ENCODE peak calls at places on chromosomes 16 and 17, in seven cellular contexts. T is tibial nerve, X is PC-3, Y is transverse colon, K is ovary, Q is adipocyte, W is GM23338. H is an unnamed sample.

GRCh38 chr16:66959645-66960177 is 1.4 kb upstream of the CES3 start:
- DNase-seq in Q (no peak), Y (no peak), K (no peak), X (no peak), T (no peak), W (no peak), H (no peak)

GRCh38 chr16:57123969-57124674 is 31.7 kb downstream of the CPNE2 start:
- DNase-seq in W (no peak), T (no peak), Y (no peak), Q (no peak), X (no peak), K (no peak), H (no peak)

GRCh38 chr17:8739104-8739503 is 5.5 kb downstream of the CCDC42 start:
- DNase-seq in X (no peak), T (no peak), Y (no peak), Q (no peak), K (no peak), W (peak; percentile 93), H (no peak)

GRCh38 chr17:76556759-76557367 is 17.0 kb downstream of the PRCD start:
- DNase-seq in T (no peak), K (peak; percentile 44), Q (peak; percentile 55), X (peak; percentile 40), Y (peak; percentile 36), W (peak; percentile 55), H (no peak)

GRCh38 chr17:74810699-74811485 is 34.7 kb upstream of the NAT9 start:
- DNase-seq in K (no peak), X (no peak), Q (no peak), Y (no peak), W (no peak), T (no peak), H (no peak)

GRCh38 chr17:32946375-32947135 is 18.6 kb downstream of the TMEM98 start:
- DNase-seq in W (no peak), Y (no peak), X (no peak), T (no peak), Q (no peak), K (no peak), H (no peak)

GRCh38 chr16:27982184-27982583 is 81.3 kb downstream of the GSG1L start:
- DNase-seq in K (no peak), Y (no peak), X (no peak), W (no peak), T (no peak), Q (no peak), H (no peak)

GRCh38 chr17:75922173-75922961 is 17.7 kb upstream of the MRPL38 start:
- DNase-seq in W (no peak), Y (no peak), T (no peak), Q (no peak), X (no peak), K (no peak), H (no peak)

GRCh38 chr17:37609170-37610040 is at the start of gene SYNRG:
- DNase-seq in X (peak; percentile 89), T (peak; percentile 86), W (peak; percentile 98), K (peak; percentile 98), Y (peak; percentile 95), Q (peak; percentile 98), H (peak; percentile 98)

GRCh38 chr16:71246309-71246708 is 15.8 kb upstream of the HYDIN start:
- DNase-seq in X (no peak), K (no peak), Y (no peak), Q (no peak), T (no peak), W (no peak), H (no peak)

GRCh38 chr17:81998719-81999438 is 21.4 kb downstream of the ASPSCR1 start:
- DNase-seq in T (no peak), X (no peak), Q (no peak), W (no peak), Y (no peak), K (no peak), H (no peak)

GRCh38 chr17:82000803-82001649 is 21.7 kb downstream of the CENPX start:
- DNase-seq in Y (no peak), K (no peak), Q (no peak), X (no peak), T (no peak), W (no peak), H (no peak)

GRCh38 chr17:81999587-81999974 is 22.2 kb downstream of the ASPSCR1 start:
- DNase-seq in Q (no peak), Y (no peak), T (no peak), X (no peak), K (no peak), W (no peak), H (no peak)

GRCh38 chr17:82001657-82002056 is 21.0 kb downstream of the CENPX start:
- DNase-seq in X (no peak), W (no peak), Y (no peak), T (no peak), K (no peak), Q (no peak), H (no peak)

GRCh38 chr17:81999975-82000802 is 22.5 kb downstream of the CENPX start:
- DNase-seq in X (no peak), T (no peak), Y (no peak), W (peak; percentile 44), K (no peak), Q (no peak), H (no peak)
- H3K4me3 ChIP-seq in X (no peak overlapping the region), T (no peak overlapping the region), Y (no peak overlapping the region), W (no peak overlapping the region), K (no peak overlapping the region), Q (no peak overlapping the region), H (no peak overlapping the region)

DNA sequence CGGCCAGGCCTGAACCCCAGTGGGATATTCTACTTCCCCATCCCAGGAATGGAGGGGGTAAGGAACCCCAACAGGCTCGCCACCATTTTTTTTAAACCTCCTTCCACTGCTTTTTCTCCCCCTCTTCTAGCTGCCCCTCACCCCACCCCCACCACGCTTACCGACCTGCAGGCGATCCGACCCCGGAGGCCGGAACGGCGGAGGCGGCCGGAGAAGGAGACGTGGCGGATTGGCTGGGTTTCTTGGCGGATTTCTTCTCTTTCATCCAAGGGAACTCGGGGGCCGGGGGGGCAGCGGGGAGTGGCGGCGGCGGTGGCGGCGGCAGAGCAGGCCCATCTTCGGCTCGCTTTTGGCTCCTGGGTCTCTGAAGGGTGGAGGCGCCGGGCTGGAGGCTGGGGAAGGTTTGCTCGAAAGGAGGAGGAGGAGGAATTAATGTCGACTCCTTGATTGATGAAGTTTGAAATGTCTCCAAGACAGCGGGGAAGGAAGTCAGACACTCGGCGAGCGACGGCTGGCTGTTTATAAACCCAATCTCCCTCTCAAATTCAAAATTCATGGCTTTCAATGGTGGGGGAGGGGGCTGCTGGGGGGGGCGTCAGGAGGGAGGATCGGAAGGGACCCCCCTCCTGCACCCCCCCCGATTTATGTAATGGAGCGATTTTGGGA is 420 bp downstream of the HOXB2 start:
- DNase-seq in Y (peak; percentile 81), K (no peak), X (no peak), T (peak; percentile 49), Q (no peak), W (peak; percentile 77), H (peak; percentile 90)
- H3K4me1 ChIP-seq in Y (peaks cover 67% of the 10 kb centered on the region), K (no peaks in the 10 kb centered on the region), X (no peaks in the 10 kb centered on the region), T (peaks cover 4% of the 10 kb centered on the region), Q (peaks cover 49% of the 10 kb centered on the region), W (peaks cover 87% of the 10 kb centered on the region), H (peaks cover 30% of the 10 kb centered on the region)

GRCh38 chr16:50841081-50841886 is 99.4 kb downstream of the CYLD start:
- DNase-seq in W (peak; percentile 78), Q (peak; percentile 7), K (no peak), X (no peak), Y (no peak), T (no peak), H (peak; percentile 38)
- H3K4me3 ChIP-seq in W (peak overlapping the region; percentile 47), Q (peak overlapping the region; percentile 67), K (no peak overlapping the region), X (no peak overlapping the region), Y (peak overlapping the region; percentile 15), T (no peak overlapping the region), H (peak overlapping the region; percentile 29)

DNA sequence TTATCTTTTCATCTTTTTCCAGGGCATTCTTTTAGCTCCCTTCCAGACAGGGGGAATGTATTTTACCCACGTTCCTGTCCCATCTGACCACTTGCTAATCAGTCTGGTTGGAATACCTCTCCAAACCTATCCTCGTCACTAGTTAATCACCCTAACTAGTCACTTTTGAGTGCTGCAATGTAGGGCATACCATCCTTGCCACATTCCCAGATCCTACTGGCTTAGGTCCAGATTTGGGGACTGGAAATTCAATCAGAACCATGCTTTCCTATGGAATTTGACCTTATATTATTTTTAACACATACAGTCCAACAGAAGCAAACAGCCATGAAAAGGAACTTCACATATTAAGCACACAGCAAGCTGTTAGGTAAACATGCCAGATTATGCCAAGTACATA is 29.7 kb downstream of the NACA2 start:
- DNase-seq in Q (no peak), Y (no peak), T (no peak), W (no peak), X (peak; percentile 21), K (no peak), H (no peak)
- H3K4me1 ChIP-seq in Q (no peaks in the 10 kb centered on the region), Y (no peaks in the 10 kb centered on the region), T (no peaks in the 10 kb centered on the region), W (no peaks in the 10 kb centered on the region), X (peaks cover 14% of the 10 kb centered on the region), K (no peaks in the 10 kb centered on the region), H (no peaks in the 10 kb centered on the region)

GRCh38 chr16:58465817-58466216 is 34.1 kb upstream of the NDRG4 start:
- DNase-seq in Y (no peak), Q (no peak), K (no peak), T (no peak), W (no peak), X (no peak), H (no peak)

GRCh38 chr16:58464916-58465731 is 34.8 kb upstream of the NDRG4 start:
- DNase-seq in K (no peak), X (no peak), Y (no peak), T (no peak), Q (peak; percentile 13), W (peak; percentile 80), H (no peak)

GRCh38 chr16:58464047-58464915 is 35.7 kb upstream of the NDRG4 start:
- DNase-seq in T (no peak), X (peak; percentile 39), K (no peak), W (peak; percentile 67), Q (peak; percentile 32), Y (no peak), H (no peak)

GRCh38 chr16:58467915-58468314 is 32.0 kb upstream of the NDRG4 start:
- DNase-seq in W (no peak), K (no peak), X (no peak), Y (no peak), Q (no peak), T (no peak), H (no peak)

GRCh38 chr16:58466396-58466795 is 33.5 kb upstream of the NDRG4 start:
- DNase-seq in Q (no peak), Y (no peak), X (no peak), W (no peak), T (no peak), K (no peak), H (no peak)
- H3K4me3 ChIP-seq in Q (no peak overlapping the region), Y (no peak overlapping the region), X (no peak overlapping the region), W (no peak overlapping the region), T (no peak overlapping the region), K (no peak overlapping the region), H (peak overlapping the region; percentile 5)

DNA sequence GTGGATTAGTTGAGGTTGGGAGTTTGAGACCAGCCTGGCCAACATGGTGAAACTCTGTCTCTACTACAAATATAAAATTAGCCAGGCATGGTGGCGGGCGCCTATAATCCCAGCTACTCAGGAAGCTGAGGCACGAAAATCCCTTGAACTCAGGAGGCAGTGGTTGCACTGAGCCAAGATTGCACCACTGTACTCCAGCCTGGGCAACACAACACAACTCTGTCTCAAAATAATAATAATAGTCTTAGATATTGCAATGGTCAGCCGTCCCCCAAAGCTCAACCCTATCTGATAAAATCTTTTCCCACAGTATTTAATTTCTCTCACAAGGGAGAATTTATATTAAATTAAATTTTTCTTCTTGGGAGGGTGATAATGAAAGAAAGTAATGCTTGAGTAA is 169.6 kb downstream of the XYLT1 start:
- DNase-seq in X (no peak), K (no peak), Q (no peak), W (no peak), T (no peak), Y (no peak), H (no peak)
- H3K4me1 ChIP-seq in X (no peaks in the 10 kb centered on the region), K (peaks cover 14% of the 10 kb centered on the region), Q (peaks cover 28% of the 10 kb centered on the region), W (peaks cover 43% of the 10 kb centered on the region), T (peaks cover 21% of the 10 kb centered on the region), Y (peaks cover 59% of the 10 kb centered on the region), H (no peaks in the 10 kb centered on the region)